ENCODE peak calls at places on chromosomes 4 and X, in eight cellular contexts. One of them, this sample, is unnamed.

GRCh38 chrX:48945517-48946348 is 11.7 kb downstream of the OTUD5 start:
- DNase-seq in neural progenitor cell: peak
- DNase-seq in HCT116: peak
- DNase-seq in psoas muscle: peak
- DNase-seq in fibroblast of mammary gland: peak
- DNase-seq in astrocyte: no peak
- DNase-seq in pancreas: peak
- DNase-seq in A549: peak
- DNase-seq in this sample: no peak

GRCh38 chrX:111467896-111468295 is 43.5 kb upstream of the SERTM2 start:
- DNase-seq in HCT116: no peak
- DNase-seq in psoas muscle: peak
- DNase-seq in fibroblast of mammary gland: no peak
- DNase-seq in pancreas: no peak
- DNase-seq in A549: no peak
- DNase-seq in neural progenitor cell: no peak
- DNase-seq in astrocyte: no peak
- DNase-seq in this sample: peak

GRCh38 chr4:177369372-177369771 is 59.7 kb downstream of the NEIL3 start:
- DNase-seq in HCT116: no peak
- DNase-seq in psoas muscle: no peak
- DNase-seq in fibroblast of mammary gland: peak
- DNase-seq in neural progenitor cell: no peak
- DNase-seq in A549: no peak
- DNase-seq in pancreas: no peak
- DNase-seq in astrocyte: peak
- DNase-seq in this sample: no peak

GRCh38 chr4:92381640-92382039 is 77.9 kb downstream of the GRID2 start:
- DNase-seq in neural progenitor cell: no peak
- DNase-seq in fibroblast of mammary gland: peak
- DNase-seq in A549: no peak
- DNase-seq in psoas muscle: no peak
- DNase-seq in HCT116: no peak
- DNase-seq in astrocyte: peak
- DNase-seq in pancreas: no peak
- DNase-seq in this sample: no peak

GRCh38 chr4:39331191-39331590 is 35.0 kb downstream of the RFC1 start:
- DNase-seq in psoas muscle: no peak
- DNase-seq in astrocyte: peak
- DNase-seq in HCT116: no peak
- DNase-seq in neural progenitor cell: no peak
- DNase-seq in fibroblast of mammary gland: no peak
- DNase-seq in pancreas: no peak
- DNase-seq in A549: no peak
- DNase-seq in this sample: no peak

GRCh38 chr4:79682161-79682560 is 274.1 kb upstream of the GK2 start:
- DNase-seq in pancreas: no peak
- DNase-seq in A549: no peak
- DNase-seq in HCT116: no peak
- DNase-seq in astrocyte: peak
- DNase-seq in neural progenitor cell: no peak
- DNase-seq in psoas muscle: no peak
- DNase-seq in fibroblast of mammary gland: no peak
- DNase-seq in this sample: no peak

GRCh38 chr4:68375667-68376559 is 26.0 kb upstream of the YTHDC1 start:
- DNase-seq in HCT116: peak
- DNase-seq in astrocyte: peak
- DNase-seq in fibroblast of mammary gland: peak
- DNase-seq in pancreas: peak
- DNase-seq in A549: peak
- DNase-seq in psoas muscle: no peak
- DNase-seq in neural progenitor cell: peak
- DNase-seq in this sample: peak

GRCh38 chr4:182324282-182324681 is 81.1 kb downstream of the TENM3 start:
- DNase-seq in A549: no peak
- DNase-seq in astrocyte: no peak
- DNase-seq in pancreas: no peak
- DNase-seq in psoas muscle: no peak
- DNase-seq in neural progenitor cell: no peak
- DNase-seq in HCT116: no peak
- DNase-seq in fibroblast of mammary gland: no peak
- DNase-seq in this sample: no peak

GRCh38 chr4:165542476-165542875 is 163.7 kb downstream of the CPE start:
- DNase-seq in A549: no peak
- DNase-seq in psoas muscle: no peak
- DNase-seq in fibroblast of mammary gland: no peak
- DNase-seq in astrocyte: no peak
- DNase-seq in HCT116: no peak
- DNase-seq in neural progenitor cell: no peak
- DNase-seq in pancreas: no peak
- DNase-seq in this sample: no peak

DNA sequence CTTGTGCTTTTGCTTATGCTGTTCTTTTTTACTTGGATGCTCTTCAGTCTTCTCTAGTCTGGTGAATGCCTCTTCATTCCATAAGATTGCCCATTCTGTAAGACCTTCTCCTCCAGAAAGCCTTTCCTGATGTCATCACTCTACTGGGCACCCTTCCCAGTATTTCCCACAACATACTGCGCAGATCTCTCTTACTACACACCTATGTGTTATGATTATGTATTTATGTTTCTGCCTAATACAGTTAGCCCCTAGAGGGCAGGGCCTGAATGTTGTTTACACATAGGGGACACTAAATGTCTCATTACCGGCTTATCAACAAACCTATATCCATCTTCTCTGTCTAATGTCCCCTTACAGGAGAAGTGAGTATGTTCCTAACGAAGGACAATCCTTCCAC is 21.1 kb downstream of the AIFM1 start:
- DNase-seq in astrocyte: peak
- DNase-seq in pancreas: no peak
- DNase-seq in fibroblast of mammary gland: peak
- DNase-seq in HCT116: no peak
- DNase-seq in A549: no peak
- DNase-seq in psoas muscle: no peak
- DNase-seq in neural progenitor cell: no peak
- DNase-seq in this sample: no peak
- TF ChIP-seq CTCF in astrocyte: no peak
- TF ChIP-seq CTCF in pancreas: no peak
- TF ChIP-seq CTCF in fibroblast of mammary gland: peak
- TF ChIP-seq CTCF in HCT116: peak
- TF ChIP-seq CTCF in A549: no peak
- TF ChIP-seq CTCF in psoas muscle: no peak
- TF ChIP-seq CTCF in neural progenitor cell: no peak
- TF ChIP-seq CTCF in this sample: peak

GRCh38 chrX:115362334-115363095 is 73.0 kb downstream of the LUZP4 start:
- DNase-seq in astrocyte: peak
- DNase-seq in neural progenitor cell: no peak
- DNase-seq in fibroblast of mammary gland: peak
- DNase-seq in psoas muscle: no peak
- DNase-seq in HCT116: no peak
- DNase-seq in pancreas: no peak
- DNase-seq in A549: no peak
- DNase-seq in this sample: no peak
- H3K4me3 ChIP-seq in astrocyte: no peak
- H3K4me3 ChIP-seq in neural progenitor cell: no peak
- H3K4me3 ChIP-seq in fibroblast of mammary gland: no peak
- H3K4me3 ChIP-seq in psoas muscle: no peak
- H3K4me3 ChIP-seq in HCT116: no peak
- H3K4me3 ChIP-seq in pancreas: no peak
- H3K4me3 ChIP-seq in A549: no peak
- H3K4me3 ChIP-seq in this sample: no peak

DNA sequence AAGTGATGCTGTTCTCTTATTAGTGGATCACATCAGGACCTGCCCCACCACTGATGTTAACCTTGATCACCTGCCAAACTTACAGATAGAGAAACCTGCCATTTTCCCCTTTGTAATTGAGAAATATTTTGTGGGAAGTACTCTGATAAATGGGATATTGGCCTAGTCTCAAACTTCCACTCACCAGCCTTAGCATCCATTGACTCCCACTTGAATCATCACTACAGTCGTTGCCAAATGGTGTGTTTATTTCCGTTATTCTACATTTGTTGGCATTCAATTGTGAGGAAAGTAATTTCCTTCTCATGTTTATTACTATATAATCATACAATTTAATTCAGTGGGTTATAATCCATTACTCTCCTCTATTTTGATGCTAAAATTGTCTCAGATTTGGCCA is 156.5 kb upstream of the CXCL13 start:
- DNase-seq in pancreas: no peak
- DNase-seq in HCT116: no peak
- DNase-seq in psoas muscle: no peak
- DNase-seq in astrocyte: no peak
- DNase-seq in A549: no peak
- DNase-seq in fibroblast of mammary gland: peak
- DNase-seq in neural progenitor cell: no peak
- DNase-seq in this sample: no peak
- TF ChIP-seq CTCF in pancreas: no peak
- TF ChIP-seq CTCF in HCT116: no peak
- TF ChIP-seq CTCF in psoas muscle: no peak
- TF ChIP-seq CTCF in astrocyte: no peak
- TF ChIP-seq CTCF in A549: no peak
- TF ChIP-seq CTCF in fibroblast of mammary gland: no peak
- TF ChIP-seq CTCF in neural progenitor cell: no peak
- TF ChIP-seq CTCF in this sample: no peak

GRCh38 chr4:146119845-146120404 is 55.6 kb upstream of the LSM6 start:
- DNase-seq in fibroblast of mammary gland: no peak
- DNase-seq in A549: no peak
- DNase-seq in HCT116: no peak
- DNase-seq in psoas muscle: no peak
- DNase-seq in astrocyte: no peak
- DNase-seq in pancreas: no peak
- DNase-seq in neural progenitor cell: no peak
- DNase-seq in this sample: no peak

GRCh38 chr4:146123231-146123630 is 52.3 kb upstream of the LSM6 start:
- DNase-seq in neural progenitor cell: no peak
- DNase-seq in astrocyte: no peak
- DNase-seq in HCT116: no peak
- DNase-seq in A549: no peak
- DNase-seq in psoas muscle: no peak
- DNase-seq in pancreas: no peak
- DNase-seq in fibroblast of mammary gland: no peak
- DNase-seq in this sample: no peak

GRCh38 chr4:146121757-146122156 is 53.8 kb upstream of the LSM6 start:
- DNase-seq in psoas muscle: no peak
- DNase-seq in pancreas: no peak
- DNase-seq in astrocyte: no peak
- DNase-seq in neural progenitor cell: no peak
- DNase-seq in fibroblast of mammary gland: no peak
- DNase-seq in HCT116: no peak
- DNase-seq in A549: no peak
- DNase-seq in this sample: peak

GRCh38 chr4:146124023-146124680 is 51.4 kb upstream of the LSM6 start:
- DNase-seq in pancreas: no peak
- DNase-seq in A549: no peak
- DNase-seq in neural progenitor cell: peak
- DNase-seq in fibroblast of mammary gland: peak
- DNase-seq in psoas muscle: no peak
- DNase-seq in astrocyte: no peak
- DNase-seq in HCT116: no peak
- DNase-seq in this sample: no peak

GRCh38 chr4:146122398-146122797 is 53.1 kb upstream of the LSM6 start:
- DNase-seq in HCT116: no peak
- DNase-seq in pancreas: no peak
- DNase-seq in fibroblast of mammary gland: no peak
- DNase-seq in A549: no peak
- DNase-seq in psoas muscle: no peak
- DNase-seq in neural progenitor cell: no peak
- DNase-seq in astrocyte: no peak
- DNase-seq in this sample: no peak
- H3K4me3 ChIP-seq in HCT116: no peak
- H3K4me3 ChIP-seq in pancreas: no peak
- H3K4me3 ChIP-seq in fibroblast of mammary gland: no peak
- H3K4me3 ChIP-seq in A549: no peak
- H3K4me3 ChIP-seq in psoas muscle: no peak
- H3K4me3 ChIP-seq in neural progenitor cell: no peak
- H3K4me3 ChIP-seq in astrocyte: no peak
- H3K4me3 ChIP-seq in this sample: no peak

DNA sequence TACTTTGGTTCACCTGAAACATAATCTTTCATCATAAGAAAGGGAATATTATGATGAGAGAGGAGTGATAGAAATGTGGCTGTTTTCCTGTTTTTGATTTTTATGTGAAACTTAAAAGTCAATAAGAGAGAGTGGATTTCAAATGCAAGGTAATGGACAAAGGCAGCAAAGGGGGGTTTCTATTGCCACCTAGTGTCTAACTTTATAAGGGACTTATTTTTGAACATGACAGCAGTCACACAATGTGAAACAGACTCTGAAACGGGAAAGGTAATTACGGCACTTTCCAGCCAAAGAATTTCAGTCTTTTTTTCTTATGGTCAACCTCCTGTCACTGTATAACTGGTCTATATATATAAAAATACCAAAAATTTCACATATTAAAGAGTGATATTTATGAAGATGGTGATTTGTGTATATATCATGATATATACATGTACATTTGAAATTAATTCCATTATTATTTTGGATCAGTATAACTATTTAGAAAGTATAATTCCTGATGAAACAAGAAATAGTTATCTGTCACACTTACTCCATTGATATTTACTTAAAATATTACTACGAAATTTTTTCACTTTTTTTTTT is 127.1 kb downstream of the FBXO8 start:
- DNase-seq in fibroblast of mammary gland: peak
- DNase-seq in neural progenitor cell: peak
- DNase-seq in astrocyte: peak
- DNase-seq in A549: peak
- DNase-seq in HCT116: peak
- DNase-seq in psoas muscle: no peak
- DNase-seq in pancreas: no peak
- DNase-seq in this sample: peak
- TF ChIP-seq CTCF in fibroblast of mammary gland: peak
- TF ChIP-seq CTCF in neural progenitor cell: peak
- TF ChIP-seq CTCF in astrocyte: peak
- TF ChIP-seq CTCF in A549: peak
- TF ChIP-seq CTCF in HCT116: peak
- TF ChIP-seq CTCF in psoas muscle: peak
- TF ChIP-seq CTCF in pancreas: peak
- TF ChIP-seq CTCF in this sample: peak

This sample was measured in LNCaP clone FGC.